ENCODE peak calls at places on chromosomes 3 and 15, in ten cellular contexts. T, L, N, H, P, C, Z, X, U and Y are unnamed samples. For H3K4me1, the result is how much of the 10 kb centered on the place peaks cover.

GRCh38 chr3:43894176-43895049 is 203.7 kb downstream of the ABHD5 start:
- DNase-seq in T (no peak), L (peak), N (no peak), H (no peak), P (no peak), C (peak), Z (peak), X (peak), U (no peak), Y (no peak)

GRCh38 chr3:160616721-160617120 is 51.4 kb upstream of the KPNA4 start:
- DNase-seq in T (no peak), L (no peak), N (no peak), H (peak), P (no peak), C (no peak), Z (no peak), X (no peak), U (no peak), Y (no peak)

GRCh38 chr3:25854214-25854613 is 64.3 kb downstream of the OXSM start:
- DNase-seq in T (no peak), L (no peak), N (no peak), H (no peak), P (no peak), C (peak), Z (no peak), X (no peak), U (no peak), Y (no peak)

GRCh38 chr3:9870978-9871377 is 9.1 kb downstream of the CIDEC start:
- DNase-seq in T (no peak), L (no peak), N (no peak), H (no peak), P (no peak), C (peak), Z (no peak), X (no peak), U (no peak), Y (no peak)

GRCh38 chr3:197420115-197420514 is 121.7 kb upstream of the DLG1 start:
- DNase-seq in T (no peak), L (no peak), N (no peak), H (no peak), P (no peak), C (no peak), Z (no peak), X (no peak), U (peak), Y (no peak)

GRCh38 chr15:90337256-90337655 is 14.8 kb upstream of the ZNF774 start:
- DNase-seq in T (no peak), L (no peak), N (no peak), H (no peak), P (no peak), C (no peak), Z (no peak), X (no peak), U (no peak), Y (no peak)

GRCh38 chr3:188807002-188807401 is 364.8 kb upstream of the TPRG1 start:
- DNase-seq in T (no peak), L (no peak), N (no peak), H (no peak), P (no peak), C (peak), Z (no peak), X (peak), U (no peak), Y (no peak)

GRCh38 chr3:106113747-106114146 is 244.9 kb upstream of the CBLB start:
- DNase-seq in T (no peak), L (no peak), N (no peak), H (no peak), P (no peak), C (no peak), Z (no peak), X (no peak), U (no peak), Y (no peak)

GRCh38 chr3:20458994-20459736 is 273.2 kb upstream of the SGO1 start:
- DNase-seq in T (no peak), L (no peak), N (no peak), H (no peak), P (no peak), C (no peak), Z (no peak), X (no peak), U (no peak), Y (no peak)

GRCh38 chr3:188788621-188789081 is 383.1 kb upstream of the TPRG1 start:
- DNase-seq in T (no peak), L (no peak), N (no peak), H (no peak), P (no peak), C (no peak), Z (peak), X (no peak), U (no peak), Y (no peak)

GRCh38 chr15:88400069-88400468 is 67.1 kb downstream of the MRPL46 start:
- DNase-seq in T (no peak), L (no peak), N (no peak), H (no peak), P (peak), C (no peak), Z (no peak), X (no peak), U (no peak), Y (no peak)

GRCh38 chr15:59326856-59327255 is 45.8 kb downstream of the MYO1E start:
- DNase-seq in T (no peak), L (no peak), N (no peak), H (no peak), P (no peak), C (no peak), Z (no peak), X (no peak), U (no peak), Y (no peak)

GRCh38 chr15:90315276-90315982 is 36.7 kb upstream of the ZNF774 start:
- DNase-seq in T (no peak), L (peak), N (peak), H (peak), P (peak), C (peak), Z (peak), X (no peak), U (peak), Y (no peak)

GRCh38 chr15:79167776-79168175 is 77.2 kb upstream of the RASGRF1 start:
- DNase-seq in T (no peak), L (no peak), N (no peak), H (no peak), P (peak), C (no peak), Z (no peak), X (no peak), U (no peak), Y (no peak)

GRCh38 chr3:122969585-122970453 is 57.7 kb downstream of the SEMA5B start:
- DNase-seq in T (no peak), L (no peak), N (no peak), H (no peak), P (no peak), C (no peak), Z (peak), X (no peak), U (no peak), Y (no peak)

GRCh38 chr3:41681479-41681878 is 280.4 kb downstream of the ULK4 start:
- DNase-seq in T (no peak), L (no peak), N (no peak), H (no peak), P (no peak), C (peak), Z (no peak), X (no peak), U (no peak), Y (no peak)

GRCh38 chr3:126452213-126452612 is 23.5 kb downstream of the ZXDC start:
- DNase-seq in T (no peak), L (no peak), N (no peak), H (peak), P (no peak), C (no peak), Z (no peak), X (no peak), U (no peak), Y (no peak)

GRCh38 chr3:187736418-187736871 is 8.8 kb downstream of the BCL6 start:
- DNase-seq in T (no peak), L (no peak), N (peak), H (peak), P (peak), C (peak), Z (peak), X (no peak), U (no peak), Y (no peak)

GRCh38 chr15:71435552-71435951 is 320.3 kb downstream of the THSD4 start:
- DNase-seq in T (no peak), L (no peak), N (no peak), H (no peak), P (no peak), C (no peak), Z (no peak), X (no peak), U (no peak), Y (no peak)

GRCh38 chr15:100112061-100112420 is 229.7 kb downstream of the ADAMTS17 start:
- DNase-seq in T (no peak), L (peak), N (no peak), H (no peak), P (no peak), C (no peak), Z (no peak), X (no peak), U (no peak), Y (no peak)

GRCh38 chr3:114685053-114685630 is 391.3 kb downstream of the TIGIT start:
- DNase-seq in T (no peak), L (no peak), N (no peak), H (no peak), P (no peak), C (no peak), Z (no peak), X (no peak), U (no peak), Y (no peak)

GRCh38 chr15:55344206-55344605 is 25.2 kb downstream of the PIGB start:
- DNase-seq in T (no peak), L (no peak), N (no peak), H (no peak), P (no peak), C (no peak), Z (no peak), X (no peak), U (no peak), Y (no peak)

GRCh38 chr3:9780451-9780797 is 10.7 kb upstream of the CAMK1 start:
- DNase-seq in T (no peak), L (no peak), N (peak), H (no peak), P (no peak), C (no peak), Z (no peak), X (no peak), U (no peak), Y (no peak)

GRCh38 chr3:148746053-148746452 is 48.4 kb downstream of the AGTR1 start:
- DNase-seq in T (no peak), L (no peak), N (no peak), H (no peak), P (no peak), C (no peak), Z (no peak), X (no peak), U (no peak), Y (no peak)

GRCh38 chr15:38879909-38880471 is 315.4 kb upstream of the RASGRP1 start:
- DNase-seq in T (no peak), L (peak), N (no peak), H (peak), P (no peak), C (no peak), Z (peak), X (no peak), U (no peak), Y (no peak)

GRCh38 chr15:83365370-83365938 is 81.0 kb upstream of the BNC1 start:
- DNase-seq in T (no peak), L (no peak), N (no peak), H (no peak), P (no peak), C (peak), Z (no peak), X (peak), U (no peak), Y (no peak)

GRCh38 chr3:48405343-48405881 is 24.5 kb downstream of the PLXNB1 start:
- DNase-seq in T (no peak), L (peak), N (no peak), H (no peak), P (no peak), C (no peak), Z (peak), X (no peak), U (peak), Y (no peak)

GRCh38 chr15:92097473-92098178 is 244.1 kb downstream of the SLCO3A1 start:
- DNase-seq in T (peak), L (peak), N (peak), H (no peak), P (no peak), C (peak), Z (no peak), X (peak), U (no peak), Y (no peak)

GRCh38 chr3:189507856-189508255 is 123.3 kb upstream of the TP63 start:
- DNase-seq in T (no peak), L (no peak), N (no peak), H (no peak), P (no peak), C (no peak), Z (no peak), X (no peak), U (no peak), Y (no peak)

GRCh38 chr15:59550961-59551360 is 60.6 kb upstream of the GCNT3 start:
- DNase-seq in T (no peak), L (no peak), N (no peak), H (no peak), P (no peak), C (no peak), Z (no peak), X (no peak), U (no peak), Y (no peak)

DNA sequence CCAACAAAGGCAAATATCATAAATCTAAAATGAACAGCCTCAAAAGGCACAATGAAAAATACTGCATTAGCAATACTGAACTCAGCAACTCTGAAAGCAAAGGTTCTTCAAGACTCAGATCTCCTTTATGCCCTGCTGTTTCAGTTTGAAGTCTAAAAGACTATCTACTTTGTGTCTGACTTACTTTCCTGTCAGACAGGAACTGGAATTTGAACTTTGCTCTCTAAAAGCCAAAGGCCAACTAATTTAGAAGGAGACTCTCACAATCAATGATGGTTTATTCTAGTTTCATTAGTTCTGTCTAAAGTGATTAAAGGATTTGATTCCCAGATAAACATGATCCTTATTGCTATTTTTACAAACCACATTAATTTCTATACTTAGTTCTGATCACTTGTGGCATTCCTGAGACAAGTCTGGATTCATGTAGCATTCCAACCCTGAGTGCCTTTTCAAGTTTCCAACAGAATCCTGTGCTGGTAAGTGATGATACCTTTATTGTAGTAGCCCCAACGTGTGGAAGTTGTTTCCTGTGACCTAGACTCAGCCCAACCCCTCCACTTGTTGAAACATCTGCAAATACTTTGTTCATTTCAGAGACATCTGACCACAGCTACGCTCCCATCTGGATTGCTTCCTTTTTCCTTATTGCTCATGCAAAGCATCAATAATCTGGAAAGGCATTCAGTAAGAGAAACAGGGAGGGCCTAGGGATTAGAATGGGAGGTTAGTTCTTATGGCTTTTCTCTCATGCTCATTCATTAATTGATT is 14.9 kb upstream of the LEKR1 start:
- DNase-seq in T (no peak), L (no peak), N (no peak), H (no peak), P (no peak), C (no peak), Z (no peak), X (no peak), U (no peak), Y (no peak)
- H3K4me1 ChIP-seq in T (under half), L (under half), N (under half), H (under half), P (under half), C (under half), Z (under half), X (under half), U (under half), Y (under half)

GRCh38 chr3:139389552-139390368 is at the start of gene COPB2:
- DNase-seq in T (peak), L (peak), N (peak), H (peak), P (peak), C (peak), Z (peak), X (peak), U (peak), Y (peak)
- TF ChIP-seq POLR2A in T (peak), L (peak), N (peak), H (peak), P (peak), C (peak), Z (no peak), X (peak), U (peak), Y (no peak)

GRCh38 chr15:68063606-68064005 is 9.5 kb downstream of the PIAS1 start:
- DNase-seq in T (no peak), L (no peak), N (no peak), H (no peak), P (no peak), C (no peak), Z (no peak), X (no peak), U (no peak), Y (no peak)

GRCh38 chr15:68061578-68061977 is 7.5 kb downstream of the PIAS1 start:
- DNase-seq in T (no peak), L (no peak), N (no peak), H (no peak), P (no peak), C (no peak), Z (no peak), X (no peak), U (no peak), Y (no peak)

GRCh38 chr15:68062214-68062613 is 8.1 kb downstream of the PIAS1 start:
- DNase-seq in T (no peak), L (no peak), N (no peak), H (no peak), P (no peak), C (no peak), Z (no peak), X (no peak), U (no peak), Y (no peak)

GRCh38 chr15:68059630-68060029 is 5.5 kb downstream of the PIAS1 start:
- DNase-seq in T (no peak), L (no peak), N (no peak), H (no peak), P (no peak), C (no peak), Z (no peak), X (no peak), U (no peak), Y (no peak)

DNA sequence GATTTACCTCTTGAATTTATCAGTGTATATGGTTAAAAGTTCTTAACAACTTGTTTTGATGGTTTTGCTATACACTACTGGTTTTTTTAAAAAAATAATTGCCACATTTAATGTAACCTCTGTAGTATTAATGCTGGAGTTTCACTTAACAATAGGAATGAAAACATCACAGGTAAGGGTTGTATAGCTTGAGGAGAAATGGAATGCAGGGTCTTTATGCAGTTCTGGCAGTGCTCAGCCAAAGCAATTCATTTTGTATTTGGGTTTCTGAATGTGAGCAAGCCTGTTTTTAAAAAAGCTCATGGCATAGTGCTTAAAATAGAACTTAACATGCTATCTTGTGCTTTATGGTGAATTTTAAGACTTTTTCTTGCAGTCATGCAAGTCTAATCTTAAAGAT is 8.8 kb downstream of the PIAS1 start:
- DNase-seq in T (no peak), L (no peak), N (no peak), H (no peak), P (no peak), C (no peak), Z (no peak), X (no peak), U (no peak), Y (no peak)
- H3K4me3 ChIP-seq in T (peak), L (no peak), N (no peak), H (no peak), P (no peak), C (no peak), Z (no peak), X (no peak), U (no peak), Y (no peak)

GRCh38 chr15:62052714-62053113 is 7.5 kb downstream of the VPS13C start:
- DNase-seq in T (no peak), L (no peak), N (no peak), H (no peak), P (no peak), C (no peak), Z (no peak), X (no peak), U (no peak), Y (no peak)
- H3K4me1 ChIP-seq in T (under half), L (under half), N (under half), H (under half), P (under half), C (under half), Z (under half), X (under half), U (under half), Y (under half)

DNA sequence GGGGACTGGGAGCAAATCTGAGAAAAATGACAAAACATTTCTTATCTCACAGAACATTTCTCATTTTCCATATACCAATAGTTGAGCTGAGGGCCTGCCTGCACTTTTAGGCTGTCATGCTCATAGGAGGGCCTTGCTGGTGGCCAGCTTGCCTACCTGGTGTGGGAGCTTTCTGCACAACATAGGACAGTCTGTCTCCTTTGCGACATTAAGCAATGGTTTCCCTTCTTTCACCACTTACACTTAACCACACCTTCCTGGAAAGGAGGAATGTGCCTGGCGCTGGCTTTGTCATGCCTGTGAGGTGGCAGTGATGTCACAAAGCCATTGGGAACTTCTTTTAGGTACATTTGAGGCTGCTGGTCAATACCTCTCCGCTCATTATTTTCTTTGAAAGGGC is 5.7 kb downstream of the SNAPC5 start:
- DNase-seq in T (no peak), L (no peak), N (peak), H (no peak), P (no peak), C (no peak), Z (no peak), X (no peak), U (no peak), Y (no peak)
- TF ChIP-seq POLR2A in T (no peak), L (no peak), N (no peak), H (no peak), P (no peak), C (no peak), Z (no peak), X (no peak), U (no peak), Y (no peak)